ENCODE peak calls at places on chromosomes 3 and 15, in eight cellular contexts. Y, O, R, J, U, K, T and P are unnamed samples.

GRCh38 chr3:46541856-46542255 is 24.2 kb downstream of the LRRC2 start:
- DNase-seq in Y (no peak), O (no peak), R (no peak), J (no peak), U (no peak), K (no peak), T (no peak), P (no peak)

GRCh38 chr15:78203346-78204225 is 30.8 kb downstream of the ACSBG1 start:
- DNase-seq in Y (no peak), O (no peak), R (no peak), J (no peak), U (no peak), K (no peak), T (no peak), P (no peak)

GRCh38 chr15:66170716-66171115 is 82.8 kb downstream of the MEGF11 start:
- DNase-seq in Y (no peak), O (no peak), R (no peak), J (no peak), U (no peak), K (no peak), T (no peak), P (no peak)

GRCh38 chr3:131794766-131795381 is 239.9 kb downstream of the CPNE4 start:
- DNase-seq in Y (peak), O (peak), R (peak), J (peak), U (peak), K (no peak), T (peak), P (peak)

GRCh38 chr3:60788185-60788584 is 463.1 kb downstream of the FHIT start:
- DNase-seq in Y (no peak), O (no peak), R (no peak), J (no peak), U (no peak), K (no peak), T (no peak), P (no peak)

GRCh38 chr3:106473576-106474506 is 605.0 kb upstream of the CBLB start:
- DNase-seq in Y (no peak), O (no peak), R (no peak), J (no peak), U (no peak), K (no peak), T (no peak), P (no peak)

GRCh38 chr3:30308131-30308530 is 298.3 kb upstream of the TGFBR2 start:
- DNase-seq in Y (peak), O (no peak), R (no peak), J (no peak), U (peak), K (no peak), T (no peak), P (no peak)

GRCh38 chr15:53389271-53389670 is 370.2 kb downstream of the WDR72 start:
- DNase-seq in Y (no peak), O (no peak), R (no peak), J (no peak), U (no peak), K (no peak), T (no peak), P (no peak)

GRCh38 chr3:136651585-136651984 is 100.6 kb downstream of the STAG1 start:
- DNase-seq in Y (no peak), O (no peak), R (no peak), J (no peak), U (no peak), K (no peak), T (no peak), P (no peak)

GRCh38 chr3:53531749-53532148 is 37.3 kb downstream of the CACNA1D start:
- DNase-seq in Y (no peak), O (no peak), R (no peak), J (peak), U (no peak), K (no peak), T (peak), P (no peak)

GRCh38 chr15:69080203-69080957 is 65.9 kb downstream of the NOX5 start:
- DNase-seq in Y (no peak), O (no peak), R (no peak), J (peak), U (no peak), K (no peak), T (no peak), P (no peak)

GRCh38 chr3:134605506-134605905 is 45.3 kb downstream of the KY start:
- DNase-seq in Y (no peak), O (no peak), R (no peak), J (no peak), U (no peak), K (no peak), T (no peak), P (no peak)

GRCh38 chr3:128449111-128449638 is 17.5 kb downstream of the DNAJB8 start:
- DNase-seq in Y (peak), O (no peak), R (no peak), J (no peak), U (no peak), K (no peak), T (no peak), P (no peak)

GRCh38 chr3:72277710-72278109 is 492.8 kb upstream of the PROK2 start:
- DNase-seq in Y (no peak), O (no peak), R (no peak), J (no peak), U (no peak), K (no peak), T (no peak), P (no peak)

GRCh38 chr3:127424766-127425504 is 137.1 kb upstream of the PRR20G start:
- DNase-seq in Y (no peak), O (no peak), R (no peak), J (no peak), U (no peak), K (no peak), T (no peak), P (no peak)

GRCh38 chr3:105927720-105928119 is 58.9 kb upstream of the CBLB start:
- DNase-seq in Y (no peak), O (no peak), R (no peak), J (no peak), U (no peak), K (no peak), T (no peak), P (no peak)

GRCh38 chr3:58993547-58993946 is 56.3 kb downstream of the CFAP20DC start:
- DNase-seq in Y (no peak), O (no peak), R (no peak), J (no peak), U (no peak), K (no peak), T (no peak), P (no peak)

GRCh38 chr3:38725726-38726410 is 76.4 kb upstream of the SCN5A start:
- DNase-seq in Y (peak), O (no peak), R (peak), J (no peak), U (peak), K (no peak), T (no peak), P (no peak)

GRCh38 chr3:40240921-40241320 is 68.6 kb upstream of the EIF1B start:
- DNase-seq in Y (no peak), O (no peak), R (no peak), J (no peak), U (no peak), K (no peak), T (no peak), P (no peak)

GRCh38 chr3:120506828-120507774 is 56.3 kb upstream of the FSTL1 start:
- DNase-seq in Y (peak), O (no peak), R (peak), J (peak), U (peak), K (no peak), T (no peak), P (peak)

GRCh38 chr15:71357357-71357756 is 242.1 kb downstream of the THSD4 start:
- DNase-seq in Y (no peak), O (no peak), R (no peak), J (peak), U (no peak), K (no peak), T (no peak), P (no peak)

GRCh38 chr15:29822685-29823459 is 604 bp upstream of the TJP1 start:
- DNase-seq in Y (peak), O (no peak), R (peak), J (peak), U (peak), K (no peak), T (no peak), P (no peak)